ENCODE peak calls at places on chromosomes 6 and 20, in ten cellular contexts. J is EL; L is heart right ventricle; D is psoas muscle; G is D341Med; I is GM03348; S is stimulated activated CD4-positive, alpha-beta T cell treated with anti-CD3 and anti-CD28 coated beads, TNF-alpha, amount 100 ng/mL, for 1 hour; Y is fibroblast of the aortic adventitia; C is DMS 273 treated with DMSO at 0.1 percent for 48 hours; U is naive thymus-derived CD8-positive, alpha-beta T cell. T is an unnamed sample.

GRCh38 chr20:54345817-54346216 is 129.6 kb upstream of the DOK5 start:
- DNase-seq in J (no peak), L (no peak), D (no peak), G (no peak), I (peak; percentile 12), S (no peak), Y (peak; percentile 60), C (no peak), U (no peak), T (no peak)

GRCh38 chr6:134317471-134318131 is at the start of gene SGK1:
- DNase-seq in J (peak; percentile 60), L (no peak), D (peak; percentile 21), G (no peak), I (peak; percentile 67), S (no peak), Y (peak; percentile 62), C (peak; percentile 1), U (peak; percentile 46), T (no peak)

GRCh38 chr6:37547564-37548061 is 47.9 kb upstream of the CCDC167 start:
- DNase-seq in J (peak; percentile 63), L (no peak), D (no peak), G (no peak), I (no peak), S (no peak), Y (peak; percentile 63), C (peak; percentile 84), U (peak; percentile 25), T (no peak)

GRCh38 chr6:23003671-23004598 is 434.6 kb downstream of the HDGFL1 start:
- DNase-seq in J (peak; percentile 75), L (no peak), D (no peak), G (peak; percentile 76), I (peak; percentile 54), S (no peak), Y (peak; percentile 39), C (peak; percentile 93), U (no peak), T (no peak)

GRCh38 chr6:106178900-106179299 is 92.8 kb downstream of the PRDM1 start:
- DNase-seq in J (no peak), L (no peak), D (no peak), G (no peak), I (no peak), S (no peak), Y (no peak), C (no peak), U (no peak), T (no peak)

GRCh38 chr6:97443408-97444080 is 160.5 kb upstream of the MMS22L start:
- DNase-seq in J (no peak), L (no peak), D (no peak), G (no peak), I (no peak), S (no peak), Y (no peak), C (no peak), U (no peak), T (no peak)

GRCh38 chr6:75118925-75119515 is 86.8 kb downstream of the COL12A1 start:
- DNase-seq in J (no peak), L (no peak), D (no peak), G (no peak), I (no peak), S (no peak), Y (no peak), C (no peak), U (no peak), T (no peak)

GRCh38 chr20:47453167-47453782 is 48.4 kb upstream of the NCOA3 start:
- DNase-seq in J (peak; percentile 96), L (no peak), D (no peak), G (no peak), I (peak; percentile 70), S (no peak), Y (peak; percentile 88), C (no peak), U (no peak), T (no peak)

GRCh38 chr6:51153109-51153508 is 334.4 kb downstream of the TFAP2B start:
- DNase-seq in J (no peak), L (no peak), D (no peak), G (no peak), I (no peak), S (no peak), Y (no peak), C (no peak), U (no peak), T (no peak)

GRCh38 chr6:10617008-10617696 is 77.3 kb downstream of the C6orf52 start:
- DNase-seq in J (no peak), L (peak; percentile 49), D (no peak), G (no peak), I (no peak), S (no peak), Y (no peak), C (no peak), U (no peak), T (peak; percentile 61)

GRCh38 chr6:84422380-84422968 is 195.0 kb upstream of the CEP162 start:
- DNase-seq in J (peak; percentile 29), L (peak; percentile 39), D (peak; percentile 37), G (peak; percentile 75), I (no peak), S (no peak), Y (peak; percentile 72), C (no peak), U (no peak), T (peak; percentile 26)

GRCh38 chr20:64189986-64190385 is 25.7 kb downstream of the MYT1 start:
- DNase-seq in J (no peak), L (no peak), D (no peak), G (no peak), I (no peak), S (no peak), Y (no peak), C (no peak), U (no peak), T (no peak)

GRCh38 chr20:36573103-36573797 is at the start of gene TGIF2:
- DNase-seq in J (peak; percentile 94), L (peak; percentile 84), D (peak; percentile 83), G (peak; percentile 98), I (peak; percentile 97), S (peak; percentile 74), Y (peak; percentile 53), C (peak; percentile 42), U (peak; percentile 96), T (peak; percentile 91)

GRCh38 chr6:157546366-157546765 is 165.4 kb downstream of the ZDHHC14 start:
- DNase-seq in J (no peak), L (no peak), D (no peak), G (no peak), I (no peak), S (no peak), Y (no peak), C (no peak), U (no peak), T (no peak)

GRCh38 chr20:53517146-53517545 is 76.5 kb downstream of the ZNF217 start:
- DNase-seq in J (no peak), L (no peak), D (no peak), G (no peak), I (no peak), S (no peak), Y (no peak), C (no peak), U (no peak), T (no peak)

GRCh38 chr6:76771076-76771634 is 692.1 kb downstream of the HTR1B start:
- DNase-seq in J (no peak), L (peak; percentile 11), D (no peak), G (no peak), I (no peak), S (no peak), Y (peak; percentile 7), C (no peak), U (no peak), T (no peak)

GRCh38 chr20:57030611-57031600 is 235.5 kb downstream of the BMP7 start:
- DNase-seq in J (peak; percentile 93), L (no peak), D (no peak), G (no peak), I (no peak), S (no peak), Y (no peak), C (no peak), U (no peak), T (no peak)

GRCh38 chr20:33554914-33555420 is 65.1 kb downstream of the CBFA2T2 start:
- DNase-seq in J (peak; percentile 91), L (no peak), D (no peak), G (peak; percentile 56), I (peak; percentile 83), S (peak; percentile 0), Y (peak; percentile 93), C (peak; percentile 99), U (peak; percentile 87), T (no peak)

GRCh38 chr6:53723331-53723730 is 57.8 kb upstream of the KLHL31 start:
- DNase-seq in J (no peak), L (no peak), D (no peak), G (no peak), I (no peak), S (no peak), Y (no peak), C (no peak), U (no peak), T (no peak)

GRCh38 chr6:101083533-101084172 is 202.5 kb upstream of the ASCC3 start:
- DNase-seq in J (peak; percentile 93), L (no peak), D (no peak), G (no peak), I (no peak), S (no peak), Y (peak; percentile 64), C (no peak), U (no peak), T (no peak)

GRCh38 chr6:154358019-154358545 is 1.5 kb upstream of the IPCEF1 start:
- DNase-seq in J (no peak), L (no peak), D (no peak), G (no peak), I (no peak), S (no peak), Y (no peak), C (no peak), U (no peak), T (no peak)

GRCh38 chr6:43851204-43851855 is 81.3 kb downstream of the VEGFA start:
- DNase-seq in J (peak; percentile 96), L (no peak), D (no peak), G (no peak), I (peak; percentile 98), S (no peak), Y (peak; percentile 82), C (no peak), U (no peak), T (no peak)

GRCh38 chr6:106631356-106631755 is 2.0 kb downstream of the QRSL1 start:
- DNase-seq in J (peak; percentile 31), L (no peak), D (no peak), G (no peak), I (no peak), S (no peak), Y (peak; percentile 5), C (no peak), U (no peak), T (no peak)

GRCh38 chr6:145539831-145540230 is 195.5 kb downstream of the EPM2A start:
- DNase-seq in J (peak; percentile 26), L (no peak), D (no peak), G (no peak), I (peak; percentile 7), S (no peak), Y (peak; percentile 18), C (no peak), U (no peak), T (no peak)

GRCh38 chr6:113953346-113953745 is 17.6 kb downstream of the HDAC2 start:
- DNase-seq in J (peak; percentile 74), L (no peak), D (no peak), G (no peak), I (peak; percentile 30), S (no peak), Y (peak; percentile 30), C (no peak), U (no peak), T (no peak)